ENCODE peak calls at places on chromosomes 4 and X, in four cellular contexts. K is HepG2, I is H1, P is GM12878. X is an unnamed sample.

GRCh38 chr4:14879643-14880042 is 122.6 kb upstream of the CPEB2 start:
- DNase-seq in I (no peak), P (no peak), K (no peak), X (no peak)

GRCh38 chr4:87240341-87240740 is 19.9 kb upstream of the KLHL8 start:
- DNase-seq in K (no peak), P (no peak), I (no peak), X (no peak)

GRCh38 chr4:86972997-86973396 is 38.2 kb downstream of the AFF1 start:
- DNase-seq in I (no peak), P (no peak), K (peak; percentile 72), X (no peak)

GRCh38 chrX:17860811-17861495 is at the start of gene RAI2:
- DNase-seq in P (no peak), K (no peak), I (peak; percentile 51), X (peak; percentile 75)

GRCh38 chrX:70613295-70613694 is 168.7 kb downstream of the DLG3 start:
- DNase-seq in K (no peak), I (no peak), P (no peak), X (no peak)

GRCh38 chr4:122747883-122748282 is 15.4 kb downstream of the BBS12 start:
- DNase-seq in P (no peak), I (no peak), K (no peak), X (no peak)

GRCh38 chr4:183396187-183396738 is 48.2 kb upstream of the CDKN2AIP start:
- DNase-seq in P (no peak), K (no peak), I (no peak), X (no peak)

GRCh38 chr4:71147261-71147660 is 153.8 kb downstream of the DCK start:
- DNase-seq in K (no peak), P (no peak), I (no peak), X (no peak)

GRCh38 chrX:19772759-19773623 is 114.4 kb downstream of the SH3KBP1 start:
- DNase-seq in K (no peak), P (no peak), I (no peak), X (no peak)

GRCh38 chr4:28075557-28075956 is 1214.9 kb downstream of the STIM2 start:
- DNase-seq in K (no peak), I (no peak), P (no peak), X (no peak)

GRCh38 chr4:173519130-173520101 is 10.6 kb downstream of the HAND2 start:
- DNase-seq in I (peak; percentile 45), K (no peak), P (no peak), X (peak; percentile 75)

GRCh38 chr4:75634951-75635350 is 4.6 kb upstream of the CDKL2 start:
- DNase-seq in P (no peak), K (no peak), I (no peak), X (no peak)

GRCh38 chr4:143559757-143560147 is 46.2 kb downstream of the SMARCA5 start:
- DNase-seq in K (no peak), I (no peak), P (no peak), X (peak; percentile 53)

GRCh38 chr4:66911898-66912297 is 633.4 kb downstream of the CENPC start:
- DNase-seq in K (no peak), P (no peak), I (no peak), X (no peak)

GRCh38 chrX:110847334-110847733 is 51.7 kb upstream of the CHRDL1 start:
- DNase-seq in I (no peak), P (peak; percentile 23), K (peak; percentile 32), X (peak; percentile 54)

GRCh38 chrX:39854772-39855747 is 242.7 kb downstream of the BCOR start:
- DNase-seq in K (no peak), I (no peak), P (peak; percentile 82), X (no peak)

GRCh38 chr4:140256941-140257340 is 103.0 kb upstream of the MAML3 start:
- DNase-seq in K (peak; percentile 38), P (no peak), I (no peak), X (no peak)

GRCh38 chr4:40971346-40971745 is 221.6 kb downstream of the NSUN7 start:
- DNase-seq in K (no peak), I (no peak), P (no peak), X (no peak)

GRCh38 chrX:12567857-12568256 is 223.4 kb upstream of the PRPS2 start:
- DNase-seq in P (no peak), I (no peak), K (no peak), X (peak; percentile 17)

DNA sequence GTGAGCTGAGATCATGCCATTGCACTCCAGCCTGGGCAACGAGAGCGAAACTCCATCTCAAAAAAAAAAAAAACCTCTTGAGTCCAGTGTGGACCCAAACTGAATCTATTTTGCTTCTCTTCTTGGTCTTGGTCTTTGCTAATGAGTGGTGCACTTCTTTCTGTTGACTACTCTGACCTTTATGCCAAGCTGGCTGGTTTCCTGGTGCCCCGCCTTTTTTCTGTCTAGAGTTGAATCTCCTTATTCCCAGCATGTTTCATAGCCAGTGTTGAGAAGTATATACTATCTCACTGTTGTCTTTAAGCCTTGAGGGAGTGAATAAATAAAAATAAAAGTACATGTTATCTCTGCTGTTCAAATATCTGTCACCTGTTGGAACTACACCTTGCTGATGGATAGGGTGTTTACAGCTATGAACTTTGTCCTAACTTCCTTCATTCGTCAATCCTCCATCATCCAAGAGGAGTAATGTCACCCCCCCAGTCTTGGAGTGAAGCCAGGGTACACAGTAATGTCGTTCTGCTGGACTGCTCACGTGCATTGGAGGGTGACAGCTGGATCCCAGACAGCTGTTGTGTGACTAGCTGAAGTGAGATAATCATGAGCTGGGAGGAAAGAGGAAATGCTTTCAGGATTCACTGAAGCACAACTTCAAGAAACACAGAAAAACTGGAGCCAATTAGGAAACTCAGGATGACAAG is 99.3 kb upstream of the PRKG2 start:
- DNase-seq in K (no peak), P (no peak), I (no peak), X (no peak)
- TF ChIP-seq TCF12 in K (no peak), P (no peak), I (no peak), X (no peak)

GRCh38 chr4:117134386-117134785 is 49.0 kb upstream of the TRAM1L1 start:
- DNase-seq in I (no peak), P (peak; percentile 0), K (peak; percentile 20), X (peak; percentile 30)
- TF ChIP-seq TAF1 in I (no peak), P (no peak), K (no peak), X (no peak)

GRCh38 chr4:157616741-157617472 is 396.4 kb downstream of the GRIA2 start:
- DNase-seq in I (no peak), P (no peak), K (no peak), X (no peak)
- TF ChIP-seq TCF12 in I (no peak), P (no peak), K (no peak), X (no peak)

DNA sequence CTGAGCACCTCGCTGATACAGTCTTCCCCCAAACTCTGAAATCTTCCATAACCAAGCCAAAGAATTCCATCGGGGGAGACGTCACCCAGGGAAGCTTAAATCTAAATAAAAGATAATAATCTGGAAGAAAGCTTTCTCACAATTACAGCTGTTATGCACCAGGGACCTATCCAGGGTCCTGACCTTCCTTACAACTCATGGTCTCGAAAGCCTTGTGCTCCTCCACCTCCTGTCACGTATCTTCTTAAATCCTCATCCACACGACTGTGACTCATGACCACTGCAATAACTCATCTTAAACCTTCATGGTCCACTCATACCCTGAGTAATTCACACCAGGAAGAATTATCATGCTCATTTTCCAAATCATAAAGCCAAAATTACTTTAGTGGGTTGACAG is 166.8 kb upstream of the FRG1 start:
- DNase-seq in K (no peak), P (no peak), I (no peak), X (no peak)
- TF ChIP-seq TAF1 in K (no peak), P (no peak), I (no peak), X (no peak)

X was measured in SK-N-SH.